ENCODE peak calls at places on chromosomes 12 and 14, in ten cellular contexts. A is HFF-Myc; Q is glomerular endothelial cell; F is activated CD4-positive, alpha-beta T cell treated with anti-CD3 and anti-CD28 coated beads for 1 hour; W is M059J; D is astrocyte; V is EL; J is KBM-7; L is cardiac fibroblast; S is NCI-H1105. N is an unnamed sample.

GRCh38 chr12:4064008-4064407 is 190.8 kb upstream of the PARP11 start:
- DNase-seq in A (no peak), Q (no peak), F (no peak), W (no peak), D (no peak), V (no peak), J (no peak), L (no peak), S (no peak), N (no peak)

GRCh38 chr14:103558071-103558882 is 4.2 kb downstream of the BAG5 start:
- DNase-seq in A (no peak), Q (no peak), F (no peak), W (peak; percentile 91), D (peak; percentile 71), V (peak; percentile 47), J (peak; percentile 75), L (peak; percentile 38), S (no peak), N (no peak)

GRCh38 chr14:85233756-85234545 is 296.0 kb upstream of the FLRT2 start:
- DNase-seq in A (peak; percentile 69), Q (no peak), F (no peak), W (no peak), D (peak; percentile 77), V (peak; percentile 82), J (no peak), L (peak; percentile 33), S (no peak), N (no peak)

GRCh38 chr14:99397698-99398097 is 83.0 kb downstream of the SETD3 start:
- DNase-seq in A (no peak), Q (no peak), F (no peak), W (no peak), D (no peak), V (no peak), J (no peak), L (no peak), S (no peak), N (no peak)

GRCh38 chr12:30111719-30112118 is 328.0 kb upstream of the TMTC1 start:
- DNase-seq in A (no peak), Q (no peak), F (no peak), W (no peak), D (no peak), V (no peak), J (no peak), L (no peak), S (no peak), N (no peak)

GRCh38 chr12:113825705-113826104 is 140.4 kb downstream of the RBM19 start:
- DNase-seq in A (no peak), Q (no peak), F (no peak), W (no peak), D (no peak), V (no peak), J (no peak), L (no peak), S (no peak), N (no peak)

GRCh38 chr14:61403411-61403810 is 82.0 kb downstream of the PRKCH start:
- DNase-seq in A (no peak), Q (no peak), F (no peak), W (no peak), D (no peak), V (no peak), J (peak; percentile 16), L (no peak), S (no peak), N (no peak)

GRCh38 chr14:28536889-28537288 is 229.7 kb upstream of the FOXG1 start:
- DNase-seq in A (no peak), Q (no peak), F (no peak), W (no peak), D (no peak), V (no peak), J (no peak), L (no peak), S (no peak), N (no peak)

GRCh38 chr14:30283822-30284446 is 275.0 kb upstream of the G2E3 start:
- DNase-seq in A (peak; percentile 25), Q (no peak), F (no peak), W (peak; percentile 63), D (peak; percentile 27), V (peak; percentile 53), J (peak; percentile 52), L (peak; percentile 63), S (no peak), N (peak; percentile 35)

GRCh38 chr14:93085916-93086315 is 29.8 kb downstream of the ITPK1 start:
- DNase-seq in A (no peak), Q (no peak), F (no peak), W (peak; percentile 69), D (peak; percentile 24), V (peak; percentile 62), J (no peak), L (no peak), S (no peak), N (peak; percentile 52)

GRCh38 chr14:105299654-105300541 is 903 bp downstream of the BRF1 start:
- DNase-seq in A (no peak), Q (no peak), F (no peak), W (peak; percentile 19), D (no peak), V (peak; percentile 30), J (no peak), L (no peak), S (no peak), N (no peak)

GRCh38 chr14:94124582-94125377 is 4.6 kb downstream of the IFI27L2 start:
- DNase-seq in A (no peak), Q (no peak), F (no peak), W (no peak), D (no peak), V (no peak), J (no peak), L (no peak), S (no peak), N (no peak)

GRCh38 chr14:35534130-35534883 is at the start of gene INSM2:
- DNase-seq in A (no peak), Q (no peak), F (no peak), W (peak; percentile 47), D (no peak), V (no peak), J (no peak), L (peak; percentile 10), S (peak; percentile 41), N (no peak)

N was measured in NT2/D1.